ENCODE peak calls at places on chromosome 11, in four cellular contexts. One of them, this sample, is unnamed.

GRCh38 chr11:13015753-13016152 is 6.6 kb downstream of the RASSF10 start:
- DNase-seq in H9: no peak
- DNase-seq in stimulated activated CD8-positive, alpha-beta memory T cell treated with anti-CD3 and anti-CD28 coated beads, Interleukin-15, amount 100 ng/mL, for 48 hours: no peak
- DNase-seq in left ventricle myocardium superior: no peak
- DNase-seq in this sample: no peak

GRCh38 chr11:102517670-102518069 is 12.9 kb downstream of the MMP7 start:
- DNase-seq in left ventricle myocardium superior: no peak
- DNase-seq in H9: no peak
- DNase-seq in stimulated activated CD8-positive, alpha-beta memory T cell treated with anti-CD3 and anti-CD28 coated beads, Interleukin-15, amount 100 ng/mL, for 48 hours: no peak
- DNase-seq in this sample: no peak

GRCh38 chr11:88421530-88421929 is 84.0 kb upstream of the CTSC start:
- DNase-seq in stimulated activated CD8-positive, alpha-beta memory T cell treated with anti-CD3 and anti-CD28 coated beads, Interleukin-15, amount 100 ng/mL, for 48 hours: peak; percentile 39
- DNase-seq in H9: no peak
- DNase-seq in left ventricle myocardium superior: no peak
- DNase-seq in this sample: peak; percentile 37

GRCh38 chr11:23611726-23612125 is 751.5 kb upstream of the CCDC179 start:
- DNase-seq in H9: no peak
- DNase-seq in stimulated activated CD8-positive, alpha-beta memory T cell treated with anti-CD3 and anti-CD28 coated beads, Interleukin-15, amount 100 ng/mL, for 48 hours: no peak
- DNase-seq in left ventricle myocardium superior: no peak
- DNase-seq in this sample: no peak

GRCh38 chr11:63871962-63872832 is 33.3 kb downstream of the MARK2 start:
- DNase-seq in H9: peak; percentile 69
- DNase-seq in left ventricle myocardium superior: peak; percentile 71
- DNase-seq in stimulated activated CD8-positive, alpha-beta memory T cell treated with anti-CD3 and anti-CD28 coated beads, Interleukin-15, amount 100 ng/mL, for 48 hours: no peak
- DNase-seq in this sample: peak; percentile 53

GRCh38 chr11:72588656-72589410 is 85.4 kb downstream of the PDE2A start:
- DNase-seq in stimulated activated CD8-positive, alpha-beta memory T cell treated with anti-CD3 and anti-CD28 coated beads, Interleukin-15, amount 100 ng/mL, for 48 hours: no peak
- DNase-seq in H9: no peak
- DNase-seq in left ventricle myocardium superior: peak; percentile 7
- DNase-seq in this sample: no peak

GRCh38 chr11:122910775-122911174 is 28.2 kb downstream of the JHY start:
- DNase-seq in stimulated activated CD8-positive, alpha-beta memory T cell treated with anti-CD3 and anti-CD28 coated beads, Interleukin-15, amount 100 ng/mL, for 48 hours: no peak
- DNase-seq in H9: no peak
- DNase-seq in left ventricle myocardium superior: no peak
- DNase-seq in this sample: no peak

GRCh38 chr11:1285876-1286275 is 23.6 kb downstream of the TOLLIP start:
- DNase-seq in H9: no peak
- DNase-seq in stimulated activated CD8-positive, alpha-beta memory T cell treated with anti-CD3 and anti-CD28 coated beads, Interleukin-15, amount 100 ng/mL, for 48 hours: no peak
- DNase-seq in left ventricle myocardium superior: peak; percentile 18
- DNase-seq in this sample: no peak

GRCh38 chr11:34964610-34965331 is 48.4 kb downstream of the PDHX start:
- DNase-seq in left ventricle myocardium superior: no peak
- DNase-seq in H9: no peak
- DNase-seq in stimulated activated CD8-positive, alpha-beta memory T cell treated with anti-CD3 and anti-CD28 coated beads, Interleukin-15, amount 100 ng/mL, for 48 hours: no peak
- DNase-seq in this sample: no peak

GRCh38 chr11:32428665-32429293 is 6.6 kb downstream of the WT1 start:
- DNase-seq in stimulated activated CD8-positive, alpha-beta memory T cell treated with anti-CD3 and anti-CD28 coated beads, Interleukin-15, amount 100 ng/mL, for 48 hours: no peak
- DNase-seq in H9: no peak
- DNase-seq in left ventricle myocardium superior: no peak
- DNase-seq in this sample: no peak

GRCh38 chr11:36596880-36597279 is 1.2 kb downstream of the RAG2 start:
- DNase-seq in left ventricle myocardium superior: no peak
- DNase-seq in H9: no peak
- DNase-seq in stimulated activated CD8-positive, alpha-beta memory T cell treated with anti-CD3 and anti-CD28 coated beads, Interleukin-15, amount 100 ng/mL, for 48 hours: no peak
- DNase-seq in this sample: no peak

GRCh38 chr11:64799925-64800632 is 2.9 kb downstream of the MAP4K2 start:
- DNase-seq in left ventricle myocardium superior: peak; percentile 16
- DNase-seq in H9: no peak
- DNase-seq in stimulated activated CD8-positive, alpha-beta memory T cell treated with anti-CD3 and anti-CD28 coated beads, Interleukin-15, amount 100 ng/mL, for 48 hours: no peak
- DNase-seq in this sample: no peak

GRCh38 chr11:69075421-69076128 is 26.8 kb downstream of the TPCN2 start:
- DNase-seq in stimulated activated CD8-positive, alpha-beta memory T cell treated with anti-CD3 and anti-CD28 coated beads, Interleukin-15, amount 100 ng/mL, for 48 hours: no peak
- DNase-seq in left ventricle myocardium superior: peak; percentile 86
- DNase-seq in H9: no peak
- DNase-seq in this sample: no peak

GRCh38 chr11:121829159-121829643 is 286.8 kb downstream of the BLID start:
- DNase-seq in left ventricle myocardium superior: no peak
- DNase-seq in H9: no peak
- DNase-seq in stimulated activated CD8-positive, alpha-beta memory T cell treated with anti-CD3 and anti-CD28 coated beads, Interleukin-15, amount 100 ng/mL, for 48 hours: no peak
- DNase-seq in this sample: peak; percentile 3

This sample was measured in NK-92 treated with Interleukin-12 subunit alpha and Interleukin-12 subunit beta, amount 100 ng/mL, for 24 hours.